ENCODE peak calls at places on chromosomes 12 and 14, in seven cellular contexts. K, H, C, L, R, Q and V are unnamed samples.
A peak's percentile ranks its signal among the peaks of the same experiment; 100 is the strongest.

GRCh38 chr12:56836800-56837663 is 73.9 kb downstream of the HSD17B6 start:
- DNase-seq in K (no peak), H (no peak), C (peak; percentile 33), L (no peak), R (no peak), Q (peak; percentile 39), V (peak; percentile 7)

GRCh38 chr12:18103624-18104023 is 13.6 kb upstream of the RERGL start:
- DNase-seq in K (no peak), H (no peak), C (no peak), L (no peak), R (no peak), Q (no peak), V (no peak)

GRCh38 chr12:21892341-21892740 is 48.9 kb downstream of the ABCC9 start:
- DNase-seq in K (no peak), H (no peak), C (no peak), L (no peak), R (no peak), Q (no peak), V (no peak)

GRCh38 chr14:68630611-68631013 is 162.3 kb downstream of the ZFP36L1 start:
- DNase-seq in K (no peak), H (no peak), C (no peak), L (no peak), R (no peak), Q (no peak), V (no peak)

GRCh38 chr12:81615031-81615430 is 144.1 kb downstream of the PPFIA2 start:
- DNase-seq in K (no peak), H (no peak), C (no peak), L (no peak), R (no peak), Q (no peak), V (no peak)

GRCh38 chr12:12897286-12897685 is 5.9 kb downstream of the GPRC5A start:
- DNase-seq in K (no peak), H (no peak), C (peak; percentile 43), L (no peak), R (no peak), Q (no peak), V (no peak)

GRCh38 chr12:124576061-124576650 is 8.7 kb upstream of the NCOR2 start:
- DNase-seq in K (no peak), H (no peak), C (no peak), L (no peak), R (no peak), Q (no peak), V (no peak)

GRCh38 chr12:78418919-78419318 is 445.7 kb upstream of the SYT1 start:
- DNase-seq in K (no peak), H (no peak), C (no peak), L (no peak), R (no peak), Q (no peak), V (no peak)

GRCh38 chr12:31715283-31715825 is 13.5 kb downstream of the AMN1 start:
- DNase-seq in K (no peak), H (no peak), C (peak; percentile 24), L (no peak), R (peak; percentile 74), Q (no peak), V (no peak)

GRCh38 chr12:75756771-75757170 is 245.4 kb upstream of the KRR1 start:
- DNase-seq in K (no peak), H (no peak), C (no peak), L (no peak), R (no peak), Q (no peak), V (no peak)

GRCh38 chr14:104296388-104297312 is 158.3 kb downstream of the KIF26A start:
- DNase-seq in K (peak; percentile 34), H (peak; percentile 69), C (no peak), L (no peak), R (no peak), Q (no peak), V (no peak)

GRCh38 chr14:70448633-70449032 is 3.3 kb upstream of the ADAM21 start:
- DNase-seq in K (no peak), H (no peak), C (peak; percentile 48), L (no peak), R (peak; percentile 32), Q (no peak), V (peak; percentile 29)

GRCh38 chr14:96501383-96501745 is 818 bp upstream of the PAPOLA start:
- DNase-seq in K (no peak), H (no peak), C (no peak), L (no peak), R (peak; percentile 5), Q (no peak), V (no peak)

GRCh38 chr12:14965221-14965620 is 3.8 kb upstream of the ARHGDIB start:
- DNase-seq in K (no peak), H (no peak), C (no peak), L (no peak), R (no peak), Q (no peak), V (no peak)

GRCh38 chr12:3661028-3661427 is 91.9 kb downstream of the CRACR2A start:
- DNase-seq in K (no peak), H (no peak), C (no peak), L (no peak), R (no peak), Q (no peak), V (no peak)

GRCh38 chr12:45726594-45727300 is 2.8 kb upstream of the ARID2 start:
- DNase-seq in K (peak; percentile 78), H (peak; percentile 92), C (peak; percentile 31), L (no peak), R (peak; percentile 60), Q (peak; percentile 53), V (no peak)

GRCh38 chr14:70013269-70013873 is 134.2 kb downstream of the SMOC1 start:
- DNase-seq in K (no peak), H (no peak), C (peak; percentile 41), L (no peak), R (peak; percentile 48), Q (no peak), V (no peak)

GRCh38 chr12:24507827-24508226 is 441.1 kb downstream of the BCAT1 start:
- DNase-seq in K (no peak), H (no peak), C (no peak), L (no peak), R (no peak), Q (no peak), V (no peak)

GRCh38 chr12:34345801-34346200 is 323.5 kb downstream of the ALG10 start:
- DNase-seq in K (no peak), H (no peak), C (no peak), L (no peak), R (no peak), Q (no peak), V (no peak)

GRCh38 chr12:12018454-12018853 is 52.3 kb upstream of the BCL2L14 start:
- DNase-seq in K (no peak), H (no peak), C (no peak), L (no peak), R (peak; percentile 24), Q (no peak), V (no peak)

GRCh38 chr14:91082282-91082681 is 21.8 kb upstream of the RPS6KA5 start:
- DNase-seq in K (no peak), H (no peak), C (no peak), L (no peak), R (no peak), Q (no peak), V (no peak)
- H3K4me3 ChIP-seq in K (no peak overlapping the region), H (no peak overlapping the region), C (no peak overlapping the region), L (no peak overlapping the region), R (no peak overlapping the region), Q (no peak overlapping the region), V (no peak overlapping the region)

DNA sequence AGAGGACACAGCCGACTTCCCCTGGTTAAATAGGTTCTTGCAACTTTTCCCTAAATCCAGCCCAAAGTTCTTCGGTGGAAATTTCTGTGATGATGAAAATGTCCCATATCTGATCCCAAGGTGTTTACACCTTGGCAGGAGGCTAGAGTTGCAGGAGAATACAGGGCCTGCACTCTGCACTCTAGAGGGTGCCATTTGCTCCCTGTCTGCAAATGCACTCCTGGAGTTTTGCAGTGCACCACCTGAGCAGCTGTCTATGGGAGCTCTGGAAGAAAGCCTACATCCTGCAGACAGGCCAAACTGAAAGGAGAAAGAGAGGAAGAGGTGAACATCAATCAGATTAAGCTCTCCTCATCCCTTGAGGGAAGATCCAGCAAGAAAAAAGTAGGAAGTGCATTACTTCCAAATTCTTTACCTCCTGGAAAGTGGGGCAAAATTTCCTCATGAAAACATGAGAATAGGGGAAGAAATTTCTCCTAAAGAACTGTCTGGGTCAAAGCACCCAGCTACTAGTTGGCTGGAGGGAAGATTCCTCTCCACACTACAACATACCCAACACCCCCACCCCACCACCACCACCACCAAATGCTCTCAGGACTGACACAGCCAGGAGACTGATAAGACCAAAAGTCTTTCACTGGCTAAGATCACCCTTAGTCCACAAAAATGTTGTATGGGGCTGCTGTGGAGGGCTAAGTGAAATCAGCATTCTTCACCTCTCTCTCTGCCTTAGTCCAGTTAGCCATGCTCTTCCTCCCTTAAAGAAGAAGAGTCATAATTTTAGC is 106.4 kb downstream of the NUAK1 start:
- DNase-seq in K (no peak), H (no peak), C (peak; percentile 58), L (no peak), R (no peak), Q (no peak), V (no peak)
- TF ChIP-seq CTCF in K (no peak), H (no peak), C (peak; percentile 52), L (peak; percentile 17), R (peak; percentile 20), Q (no peak), V (no peak)

DNA sequence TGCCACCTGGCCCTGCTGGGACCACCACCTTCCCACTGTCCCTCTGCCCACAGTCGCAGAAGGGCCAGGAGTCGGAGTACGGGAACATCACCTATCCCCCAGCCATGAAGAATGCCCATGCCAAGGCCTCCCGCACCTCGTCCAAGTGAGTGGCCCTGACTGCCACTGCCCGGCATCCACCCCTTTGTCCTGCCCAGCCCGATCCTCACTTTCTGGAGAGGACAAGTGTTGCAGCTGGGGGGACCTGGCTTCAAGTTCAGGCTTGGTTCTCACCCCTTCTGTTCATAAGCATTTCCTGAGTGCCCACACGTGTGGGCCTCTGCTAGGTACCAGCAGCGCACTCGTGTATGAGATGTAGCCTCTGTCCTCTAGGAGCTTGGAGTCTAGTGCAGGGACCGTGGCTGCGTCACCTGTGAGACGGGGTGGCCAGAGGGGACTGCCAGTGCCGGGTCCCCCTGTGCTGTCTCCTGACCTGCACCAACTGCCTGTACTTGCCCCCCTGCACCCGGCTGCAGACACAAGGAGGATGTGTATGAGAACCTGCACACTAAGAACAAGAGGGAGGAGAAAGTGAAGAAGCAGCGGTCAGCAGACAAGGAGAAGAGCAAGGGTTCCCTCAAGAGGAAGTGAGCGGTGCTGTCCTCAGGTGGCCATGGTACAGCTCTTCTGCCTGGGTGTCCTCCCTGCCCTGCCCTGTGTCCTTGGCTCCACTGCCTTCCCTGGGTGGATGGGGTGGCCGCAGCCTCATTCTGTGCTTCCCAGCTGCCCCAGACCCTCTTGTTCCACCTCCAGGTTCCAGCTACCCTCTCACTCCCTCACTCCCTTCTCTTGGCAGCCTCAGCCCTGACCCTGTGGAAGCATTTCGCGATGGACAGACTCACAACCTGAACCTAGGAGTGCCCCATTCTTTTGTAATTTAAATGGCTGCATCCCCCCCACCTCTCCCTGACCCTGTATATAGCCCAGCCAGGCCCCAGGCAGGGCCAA is 9.4 kb downstream of the PTPN6 start:
- DNase-seq in K (peak; percentile 70), H (peak; percentile 85), C (peak; percentile 72), L (no peak), R (no peak), Q (no peak), V (no peak)
- H3K4me3 ChIP-seq in K (no peak overlapping the region), H (no peak overlapping the region), C (no peak overlapping the region), L (no peak overlapping the region), R (no peak overlapping the region), Q (no peak overlapping the region), V (no peak overlapping the region)

GRCh38 chr12:110600254-110600653 is 13.7 kb upstream of the TCTN1 start:
- DNase-seq in K (no peak), H (no peak), C (peak; percentile 77), L (no peak), R (peak; percentile 57), Q (no peak), V (no peak)
- TF ChIP-seq CTCF in K (no peak), H (peak; percentile 28), C (peak; percentile 86), L (peak; percentile 20), R (peak; percentile 65), Q (peak; percentile 15), V (peak; percentile 49)

GRCh38 chr12:26884765-26885576 is 52.0 kb upstream of the ITPR2 start:
- DNase-seq in K (peak; percentile 66), H (peak; percentile 88), C (peak; percentile 81), L (peak; percentile 35), R (peak; percentile 90), Q (peak; percentile 88), V (peak; percentile 42)
- H3K4me3 ChIP-seq in K (no peak overlapping the region), H (no peak overlapping the region), C (no peak overlapping the region), L (no peak overlapping the region), R (no peak overlapping the region), Q (no peak overlapping the region), V (no peak overlapping the region)